ENCODE peak calls at places on chromosomes 5 and 9, in nine cellular contexts. F is COR-L47; T is HTR-8/SVneo; Q is stimulated activated CD8-positive, alpha-beta memory T cell treated with anti-CD3 and anti-CD28 coated beads, Interleukin-12 subunit alpha, Interleukin-12 subunit beta, amount 100 ng/mL, for 1 hour; Y is CD4-positive, CD25-positive, alpha-beta regulatory T cell; H is NCI-H2081; E is activated CD4-positive, alpha-beta T cell treated with anti-CD3 and anti-CD28 coated beads, Interleukin-2, amount 10 ng/mL, durations not matched to agents 7 days and 5 days; C is activated gamma-delta T cell treated with anti-CD3 and anti-CD28 coated beads, Interleukin-2, amount 50 U/mL, for 16 hours; K is Right ventricle myocardium inferior. U is an unnamed sample.

GRCh38 chr9:89363921-89364663 is 45.8 kb downstream of the SECISBP2 start:
- DNase-seq in E (no peak), Q (no peak), T (no peak), Y (no peak), H (no peak), K (no peak), C (no peak), F (no peak), U (no peak)

GRCh38 chr9:88998911-88999310 is 7.6 kb downstream of the S1PR3 start:
- DNase-seq in E (no peak), H (no peak), T (no peak), F (no peak), K (peak), Q (no peak), C (no peak), Y (no peak), U (peak)

GRCh38 chr9:77648458-77649108 is 461 bp upstream of the GNA14 start:
- DNase-seq in Y (no peak), K (peak), E (no peak), Q (no peak), C (no peak), H (no peak), F (no peak), T (no peak), U (peak)

GRCh38 chr5:89513299-89514044 is 630.5 kb upstream of the MEF2C start:
- DNase-seq in E (no peak), Y (no peak), Q (no peak), H (no peak), T (no peak), K (no peak), C (no peak), F (no peak), U (no peak)

GRCh38 chr5:111347021-111347420 is 122.8 kb downstream of the CAMK4 start:
- DNase-seq in H (no peak), C (no peak), F (no peak), K (no peak), Q (no peak), Y (no peak), E (no peak), T (no peak), U (no peak)

GRCh38 chr9:98369896-98370295 is 114.4 kb upstream of the TBC1D2 start:
- DNase-seq in Q (no peak), C (no peak), Y (no peak), T (no peak), K (no peak), H (no peak), F (no peak), E (no peak), U (no peak)

GRCh38 chr9:13845460-13845859 is 468.5 kb downstream of the NFIB start:
- DNase-seq in E (no peak), Q (no peak), H (no peak), K (no peak), Y (no peak), C (no peak), T (no peak), F (no peak), U (no peak)

GRCh38 chr5:56951946-56952691 is at the start of gene MIER3:
- DNase-seq in T (peak), E (peak), K (peak), F (peak), Y (peak), C (peak), Q (peak), H (peak), U (peak)

GRCh38 chr9:101465330-101465915 is 29.8 kb upstream of the ALDOB start:
- DNase-seq in F (peak), C (no peak), Y (peak), Q (no peak), H (peak), K (no peak), T (peak), E (no peak), U (peak)

GRCh38 chr9:18396102-18396728 is 77.7 kb upstream of the ADAMTSL1 start:
- DNase-seq in Y (no peak), Q (no peak), T (no peak), H (no peak), C (no peak), E (no peak), K (no peak), F (peak), U (peak)